ENCODE peak calls at places on chromosomes 4 and X, in five cellular contexts. G, S, R, W and K are unnamed samples.

GRCh38 chr4:52780206-52780605 is 29.0 kb upstream of the ERVMER34-1 start:
- DNase-seq in R (no peak), S (no peak), W (no peak), G (no peak), K (no peak)

GRCh38 chrX:136209016-136209738 is 42.0 kb downstream of the MAP7D3 start:
- DNase-seq in R (peak), W (peak), G (no peak), S (peak), K (peak)

GRCh38 chr4:179465131-179465797 is 2023.0 kb upstream of the AGA start:
- DNase-seq in W (no peak), R (no peak), G (no peak), S (no peak), K (no peak)

GRCh38 chr4:145507636-145508035 is 26.0 kb downstream of the SMAD1 start:
- DNase-seq in R (no peak), W (no peak), G (no peak), S (no peak), K (peak)

GRCh38 chr4:164536829-164537228 is 217.1 kb upstream of the SMIM31 start:
- DNase-seq in G (no peak), S (no peak), W (no peak), R (no peak), K (no peak)

GRCh38 chr4:103996059-103996458 is 276.3 kb upstream of the TACR3 start:
- DNase-seq in W (no peak), R (no peak), G (no peak), S (no peak), K (no peak)

GRCh38 chr4:129403848-129404247 is 307.9 kb downstream of the C4orf33 start:
- DNase-seq in R (no peak), G (no peak), W (no peak), S (no peak), K (no peak)

GRCh38 chr4:101355767-101356702 is 8.7 kb upstream of the PPP3CA start:
- DNase-seq in G (no peak), W (no peak), S (no peak), R (peak), K (no peak)

GRCh38 chr4:6347511-6348045 is 77.9 kb downstream of the WFS1 start:
- DNase-seq in W (no peak), R (no peak), G (no peak), S (no peak), K (no peak)

GRCh38 chr4:139416073-139416673 is 37.7 kb upstream of the RAB33B start:
- DNase-seq in S (no peak), R (no peak), G (no peak), W (no peak), K (peak)

GRCh38 chr4:3668825-3669552 is 97.2 kb upstream of the ADRA2C start:
- DNase-seq in G (no peak), S (no peak), W (no peak), R (no peak), K (no peak)

GRCh38 chrX:48779399-48779798 is 7.0 kb upstream of the GATA1 start:
- DNase-seq in R (no peak), G (no peak), W (no peak), S (no peak), K (no peak)

GRCh38 chr4:13355036-13355910 is 128.9 kb downstream of the RAB28 start:
- DNase-seq in G (no peak), W (no peak), R (no peak), S (no peak), K (no peak)

GRCh38 chrX:15055146-15055930 is 182.1 kb downstream of the MOSPD2 start:
- DNase-seq in R (no peak), G (no peak), W (no peak), S (no peak), K (no peak)

GRCh38 chr4:8090312-8090711 is 68.3 kb downstream of the ABLIM2 start:
- DNase-seq in G (no peak), S (no peak), W (no peak), R (no peak), K (no peak)

GRCh38 chr4:168152837-168153500 is 60.6 kb downstream of the ANXA10 start:
- DNase-seq in G (no peak), R (no peak), W (no peak), S (no peak), K (no peak)

GRCh38 chr4:128707864-128708263 is 101.6 kb upstream of the JADE1 start:
- DNase-seq in W (no peak), S (no peak), R (no peak), G (no peak), K (no peak)

GRCh38 chrX:103861200-103861599 is 29.1 kb upstream of the RAB9B start:
- DNase-seq in G (no peak), W (no peak), R (no peak), S (no peak), K (no peak)

GRCh38 chrX:106898462-106898861 is 4.7 kb downstream of the RIPPLY1 start:
- DNase-seq in R (peak), S (peak), G (no peak), W (no peak), K (peak)

GRCh38 chr4:71460368-71460767 is 121.5 kb downstream of the SLC4A4 start:
- DNase-seq in W (no peak), G (no peak), S (no peak), R (no peak), K (no peak)

GRCh38 chr4:168674077-168674747 is 177.4 kb downstream of the PALLD start:
- DNase-seq in R (no peak), S (no peak), W (no peak), G (no peak), K (no peak)

GRCh38 chr4:122619583-122619982 is 1.3 kb downstream of the IL21 start:
- DNase-seq in W (no peak), R (no peak), G (no peak), S (no peak), K (no peak)

GRCh38 chr4:89024051-89024675 is 32.8 kb downstream of the FAM13A start:
- DNase-seq in S (peak), R (peak), G (no peak), W (no peak), K (peak)

GRCh38 chrX:130658310-130658709 is 244.7 kb downstream of the ENOX2 start:
- DNase-seq in R (no peak), W (no peak), G (no peak), S (no peak), K (no peak)

GRCh38 chrX:46791927-46792825 is 33.3 kb upstream of the SLC9A7 start:
- DNase-seq in R (peak), W (no peak), S (no peak), G (no peak), K (peak)

GRCh38 chr4:142077048-142077447 is 440.7 kb downstream of the IL15 start:
- DNase-seq in S (no peak), G (no peak), R (no peak), W (no peak), K (no peak)

GRCh38 chr4:41061482-41062185 is 152.7 kb downstream of the APBB2 start:
- DNase-seq in S (no peak), G (no peak), R (no peak), W (no peak), K (no peak)

GRCh38 chrX:136259543-136259942 is 8.3 kb upstream of the MAP7D3 start:
- DNase-seq in R (no peak), S (peak), G (no peak), W (no peak), K (no peak)

GRCh38 chr4:141654098-141654497 is 17.7 kb downstream of the IL15 start:
- DNase-seq in G (no peak), R (no peak), W (no peak), S (peak), K (no peak)

GRCh38 chr4:23969635-23970034 is 79.8 kb upstream of the PPARGC1A start:
- DNase-seq in W (no peak), R (no peak), S (no peak), G (no peak), K (no peak)

GRCh38 chr4:73606465-73606974 is 13.7 kb downstream of the RASSF6 start:
- DNase-seq in S (no peak), W (no peak), G (no peak), R (no peak), K (no peak)

GRCh38 chr4:123168812-123169211 is 227.8 kb upstream of the SPRY1 start:
- DNase-seq in S (no peak), W (no peak), G (no peak), R (no peak), K (no peak)

GRCh38 chrX:18173494-18174180 is 47.0 kb downstream of the BEND2 start:
- DNase-seq in R (no peak), G (no peak), W (no peak), S (peak), K (peak)

GRCh38 chrX:32871636-32872035 is 339.7 kb downstream of the DMD start:
- DNase-seq in G (no peak), S (no peak), W (no peak), R (no peak), K (no peak)

DNA sequence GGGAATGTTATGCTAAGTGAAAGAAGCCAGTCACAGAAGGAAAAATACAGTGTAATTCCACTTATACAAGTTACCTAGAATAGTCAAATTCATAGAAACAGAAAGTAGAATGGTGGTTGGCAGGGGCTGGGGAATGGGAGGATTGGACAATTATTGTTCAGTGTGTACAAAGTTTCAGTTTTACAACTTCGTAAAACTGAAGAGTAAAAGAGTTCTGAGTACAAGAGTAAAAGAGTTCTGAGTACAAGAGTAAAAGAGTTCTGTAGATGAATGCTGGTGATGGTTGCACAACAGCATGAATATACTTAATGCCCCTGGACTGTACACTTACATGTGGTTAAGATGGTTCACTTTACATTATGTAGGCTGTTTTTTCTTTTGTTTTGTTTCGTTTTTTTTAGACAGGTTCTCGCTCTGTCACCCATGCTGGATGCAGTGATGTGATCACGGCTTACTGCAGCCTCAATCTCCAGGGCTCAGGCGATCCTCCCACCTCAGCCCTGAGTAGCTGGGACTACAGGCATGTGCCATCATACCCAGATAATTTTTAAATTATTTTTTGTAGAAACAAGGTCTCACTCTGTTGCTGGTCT is 230.9 kb downstream of the SOWAHB start:
- DNase-seq in R (no peak), G (no peak), W (no peak), S (no peak), K (no peak)
- TF ChIP-seq POLR2A in R (no peak), G (no peak), W (no peak), S (no peak), K (no peak)

GRCh38 chr4:173325007-173325736 is 9.0 kb downstream of the HMGB2 start:
- DNase-seq in R (no peak), G (no peak), W (no peak), S (no peak), K (no peak)
- TF ChIP-seq POLR2A in R (no peak), G (no peak), W (no peak), S (no peak), K (no peak)

GRCh38 chr4:25159837-25160713 is at the start of gene SEPSECS:
- DNase-seq in S (peak), W (peak), G (peak), R (peak), K (peak)
- TF ChIP-seq POLR2A in S (peak), W (peak), G (peak), R (peak), K (peak)

DNA sequence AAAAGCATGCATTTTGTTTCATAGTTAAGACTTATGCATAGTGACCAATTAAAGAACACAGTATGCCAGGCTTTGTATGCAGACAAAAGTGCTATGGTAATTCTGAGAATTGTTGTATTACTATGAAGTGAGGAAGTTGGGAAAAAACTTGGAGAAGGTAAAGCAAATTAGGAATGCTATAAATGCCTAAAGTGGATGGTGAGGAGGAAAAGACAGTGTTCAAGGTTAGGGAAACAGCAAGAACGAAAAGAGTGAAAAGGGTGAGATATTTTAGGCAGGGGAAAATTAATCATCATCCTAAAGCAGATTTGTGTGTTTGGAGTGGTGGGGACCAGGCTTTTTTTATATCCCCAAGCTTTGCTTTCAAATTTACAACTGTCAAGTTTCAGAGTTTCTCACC is 10.5 kb upstream of the BMP2K start:
- DNase-seq in G (no peak), W (no peak), R (no peak), S (no peak), K (no peak)
- TF ChIP-seq POLR2A in G (no peak), W (no peak), R (no peak), S (no peak), K (no peak)

GRCh38 chr4:55345980-55346850 is at the start of gene SRD5A3:
- DNase-seq in S (peak), W (peak), G (peak), R (peak), K (peak)
- TF ChIP-seq POLR2A in S (peak), W (no peak), G (no peak), R (peak), K (peak)

DNA sequence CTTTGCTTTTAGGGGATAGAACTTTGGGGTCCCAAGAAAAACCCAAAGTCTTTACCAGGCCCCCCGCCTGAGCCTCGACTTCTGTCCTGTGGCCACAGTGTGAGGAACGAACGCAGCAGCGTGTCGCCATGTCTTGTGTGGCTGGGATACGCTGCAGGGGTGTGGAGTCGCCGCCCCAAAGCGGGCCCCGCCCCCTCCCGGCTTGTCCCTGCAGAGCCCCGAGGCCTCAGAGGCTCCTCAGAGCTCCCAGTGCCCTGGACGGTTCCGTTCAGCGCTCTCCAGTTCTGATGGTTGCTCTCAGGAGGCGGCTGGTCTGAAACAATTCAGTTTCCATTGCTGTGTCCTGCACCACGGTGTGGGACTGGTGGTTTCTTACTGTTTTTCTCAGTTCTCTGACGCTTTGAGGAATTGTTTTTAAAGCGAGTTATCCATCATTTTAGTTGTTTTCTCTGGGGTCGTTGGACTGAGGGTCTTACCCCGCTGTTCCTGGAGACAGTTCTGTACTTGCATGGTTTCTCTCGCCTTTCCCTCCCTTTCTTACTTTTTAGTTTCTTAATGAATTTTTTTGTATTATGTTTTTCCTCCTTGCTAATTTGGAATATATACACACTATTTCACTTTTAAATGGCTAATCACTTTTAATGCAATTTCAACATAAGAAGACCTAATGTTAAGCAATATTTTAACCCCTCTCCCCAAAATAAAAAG is 1.6 kb upstream of the IDUA start:
- DNase-seq in S (no peak), R (peak), W (no peak), G (peak), K (peak)
- TF ChIP-seq POLR2A in S (no peak), R (no peak), W (no peak), G (no peak), K (peak)

GRCh38 chr4:1837069-1837468 is 18.9 kb downstream of the LETM1 start:
- DNase-seq in G (no peak), S (no peak), R (no peak), W (no peak), K (no peak)

GRCh38 chr4:1833307-1834046 is 22.5 kb downstream of the LETM1 start:
- DNase-seq in G (no peak), S (no peak), W (no peak), R (no peak), K (no peak)

GRCh38 chr4:1832690-1833089 is 23.3 kb downstream of the LETM1 start:
- DNase-seq in R (no peak), W (no peak), S (no peak), G (no peak), K (no peak)

GRCh38 chr4:1836650-1837049 is 19.3 kb downstream of the LETM1 start:
- DNase-seq in W (no peak), G (no peak), S (no peak), R (no peak), K (no peak)

GRCh38 chr4:1834047-1834769 is 21.7 kb downstream of the LETM1 start:
- DNase-seq in R (no peak), S (no peak), G (no peak), W (no peak), K (no peak)
- TF ChIP-seq POLR2A in R (no peak), S (no peak), G (no peak), W (no peak), K (no peak)

DNA sequence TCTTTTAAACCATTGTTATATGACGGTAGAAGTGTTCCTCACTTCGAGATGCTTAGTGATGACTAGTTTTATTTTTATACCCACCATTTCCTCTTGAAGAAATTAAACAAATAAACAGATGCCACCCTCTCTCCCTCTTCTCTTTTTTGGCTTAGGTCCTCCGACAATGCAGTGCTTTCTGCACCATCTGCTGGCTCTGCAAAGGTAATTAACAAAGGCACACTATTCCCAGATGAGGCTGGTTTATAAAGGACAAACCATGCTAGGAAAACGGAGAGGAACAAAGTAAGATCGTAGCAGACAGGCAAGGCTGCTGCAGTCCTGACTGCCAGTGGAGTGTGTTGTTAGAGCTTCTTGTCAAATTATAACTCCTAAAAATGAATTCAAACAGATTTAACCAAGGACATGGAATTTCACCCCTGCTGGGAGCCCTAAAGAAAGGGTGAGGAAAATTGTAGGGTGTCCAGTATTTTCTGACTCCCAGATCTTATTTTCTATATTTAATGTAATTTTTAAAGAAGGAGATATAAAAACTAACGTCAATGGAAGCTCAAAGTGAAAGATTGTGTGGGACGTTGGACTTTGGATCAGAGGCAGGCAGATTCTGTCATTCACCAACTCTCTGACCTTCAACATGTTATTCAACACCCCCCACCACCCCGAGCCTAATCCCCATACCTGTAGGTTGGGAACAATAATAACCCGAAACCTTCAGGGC is 142.1 kb downstream of the CPEB2 start:
- DNase-seq in W (no peak), G (no peak), R (no peak), S (no peak), K (no peak)
- TF ChIP-seq POLR2A in W (no peak), G (no peak), R (no peak), S (no peak), K (no peak)

GRCh38 chr4:69760455-69760854 is at the start of gene SULT1B1:
- DNase-seq in R (no peak), S (no peak), G (no peak), W (no peak), K (no peak)
- TF ChIP-seq POLR2A in R (no peak), S (no peak), G (no peak), W (no peak), K (no peak)